ENCODE peak calls at places on chromosomes 5 and 9, in eight cellular contexts. D, W, E, F, S, U, N and P are unnamed samples. For H3K36me3 and H3K4me1, the result is how much of the 10 kb centered on the place peaks cover.

GRCh38 chr5:147554285-147554817 is 44.5 kb upstream of the DPYSL3 start:
- DNase-seq in D (no peak), W (no peak), E (no peak), F (no peak), S (peak), U (no peak), N (no peak), P (no peak)

GRCh38 chr9:76756273-76756650 is 8.0 kb upstream of the PCA3 start:
- DNase-seq in D (peak), W (peak), E (peak), F (no peak), S (no peak), U (no peak), N (no peak), P (no peak)

GRCh38 chr9:71895122-71895521 is 15.9 kb downstream of the ABHD17B start:
- DNase-seq in D (no peak), W (no peak), E (no peak), F (no peak), S (no peak), U (no peak), N (no peak), P (no peak)

GRCh38 chr9:110179734-110180133 is 28.2 kb downstream of the C9orf152 start:
- DNase-seq in D (no peak), W (no peak), E (no peak), F (no peak), S (no peak), U (no peak), N (no peak), P (no peak)

GRCh38 chr9:107975426-107976010 is 485.9 kb upstream of the KLF4 start:
- DNase-seq in D (peak), W (no peak), E (no peak), F (no peak), S (no peak), U (no peak), N (no peak), P (no peak)

GRCh38 chr5:35881758-35882157 is 25.1 kb downstream of the IL7R start:
- DNase-seq in D (no peak), W (no peak), E (no peak), F (no peak), S (no peak), U (no peak), N (no peak), P (no peak)

GRCh38 chr5:73828465-73828864 is 202.5 kb downstream of the ARHGEF28 start:
- DNase-seq in D (no peak), W (no peak), E (no peak), F (no peak), S (no peak), U (no peak), N (no peak), P (no peak)

GRCh38 chr9:100408541-100409175 is 18.3 kb upstream of the MSANTD3 start:
- DNase-seq in D (no peak), W (no peak), E (no peak), F (no peak), S (no peak), U (no peak), N (no peak), P (no peak)

GRCh38 chr9:124309665-124310064 is 51.9 kb downstream of the NEK6 start:
- DNase-seq in D (no peak), W (peak), E (no peak), F (no peak), S (peak), U (no peak), N (no peak), P (no peak)

GRCh38 chr5:131984945-131985665 is 26.4 kb downstream of the ACSL6 start:
- DNase-seq in D (no peak), W (no peak), E (no peak), F (no peak), S (no peak), U (no peak), N (no peak), P (no peak)

GRCh38 chr5:141632650-141633049 is 4.0 kb downstream of the HDAC3 start:
- DNase-seq in D (no peak), W (no peak), E (no peak), F (no peak), S (no peak), U (no peak), N (no peak), P (no peak)

GRCh38 chr5:71533614-71534013 is 53.5 kb upstream of the MCCC2 start:
- DNase-seq in D (no peak), W (no peak), E (peak), F (no peak), S (no peak), U (no peak), N (no peak), P (no peak)

GRCh38 chr9:108612510-108612909 is 243.3 kb downstream of the ACTL7B start:
- DNase-seq in D (no peak), W (no peak), E (no peak), F (no peak), S (no peak), U (no peak), N (no peak), P (no peak)

GRCh38 chr5:127324756-127325155 is 34.2 kb downstream of the MEGF10 start:
- DNase-seq in D (no peak), W (no peak), E (no peak), F (no peak), S (no peak), U (no peak), N (no peak), P (no peak)

GRCh38 chr9:106921989-106922388 is 59.0 kb downstream of the ZNF462 start:
- DNase-seq in D (no peak), W (no peak), E (no peak), F (no peak), S (no peak), U (no peak), N (no peak), P (no peak)

GRCh38 chr9:3436629-3437028 is 89.2 kb downstream of the RFX3 start:
- DNase-seq in D (no peak), W (no peak), E (no peak), F (no peak), S (no peak), U (no peak), N (no peak), P (no peak)

GRCh38 chr5:72818866-72819534 is 2.5 kb downstream of the TNPO1 start:
- DNase-seq in D (peak), W (peak), E (peak), F (peak), S (peak), U (peak), N (peak), P (peak)

GRCh38 chr9:35060548-35061207 is 11.7 kb downstream of the VCP start:
- DNase-seq in D (no peak), W (no peak), E (no peak), F (no peak), S (no peak), U (no peak), N (no peak), P (no peak)

GRCh38 chr5:178383919-178384814 is 151.6 kb upstream of the PHYKPL start:
- DNase-seq in D (no peak), W (peak), E (no peak), F (no peak), S (no peak), U (peak), N (no peak), P (no peak)

GRCh38 chr5:88829773-88830172 is 53.2 kb downstream of the MEF2C start:
- DNase-seq in D (no peak), W (no peak), E (no peak), F (no peak), S (no peak), U (no peak), N (peak), P (no peak)

GRCh38 chr5:56475689-56476486 is 242.8 kb upstream of the ANKRD55 start:
- DNase-seq in D (no peak), W (no peak), E (no peak), F (no peak), S (no peak), U (no peak), N (no peak), P (no peak)

GRCh38 chr5:96079075-96079474 is 117.4 kb upstream of the ELL2 start:
- DNase-seq in D (no peak), W (no peak), E (no peak), F (no peak), S (no peak), U (no peak), N (no peak), P (no peak)

GRCh38 chr5:74608754-74609576 is 31.6 kb downstream of the ENC1 start:
- DNase-seq in D (no peak), W (no peak), E (no peak), F (no peak), S (no peak), U (no peak), N (no peak), P (no peak)

GRCh38 chr5:14475013-14475412 is 106.6 kb upstream of the OTULINL start:
- DNase-seq in D (no peak), W (no peak), E (no peak), F (no peak), S (no peak), U (no peak), N (no peak), P (no peak)

GRCh38 chr5:75395277-75395676 is 58.3 kb downstream of the HMGCR start:
- DNase-seq in D (no peak), W (no peak), E (peak), F (no peak), S (no peak), U (no peak), N (no peak), P (no peak)

GRCh38 chr5:91941590-91941989 is 558.5 kb upstream of the ARRDC3 start:
- DNase-seq in D (no peak), W (no peak), E (no peak), F (no peak), S (no peak), U (no peak), N (no peak), P (no peak)

GRCh38 chr9:37916471-37917314 is 12.8 kb upstream of the SLC25A51 start:
- DNase-seq in D (no peak), W (no peak), E (no peak), F (no peak), S (no peak), U (peak), N (no peak), P (no peak)
- H3K36me3 ChIP-seq in D (under half), W (under half), E (under half), F (under half), S (under half), U (under half), N (under half), P (under half)

DNA sequence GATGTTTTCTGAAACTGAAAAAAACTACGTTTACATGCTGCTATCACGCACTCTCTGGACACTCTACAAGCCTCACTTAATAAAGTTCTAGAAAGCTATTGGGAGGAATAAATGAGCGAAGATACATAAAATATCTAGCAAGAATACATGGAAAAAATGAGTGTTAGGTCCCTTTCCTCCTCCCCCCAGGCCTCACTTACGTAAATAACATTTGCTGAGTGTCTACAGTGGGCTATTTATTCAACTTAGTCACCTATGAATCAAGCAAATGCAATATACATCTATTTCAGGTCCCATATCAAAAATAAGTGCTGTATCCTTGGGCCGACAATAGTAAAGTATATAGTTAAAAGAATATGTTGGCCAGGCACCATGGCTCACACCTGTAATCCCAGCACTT is 62.5 kb downstream of the FRMD3 start:
- DNase-seq in D (no peak), W (no peak), E (no peak), F (no peak), S (no peak), U (no peak), N (no peak), P (no peak)
- H3K4me1 ChIP-seq in D (under half), W (under half), E (under half), F (under half), S (under half), U (under half), N (under half), P (under half)

GRCh38 chr9:126989847-126990821 is 75.6 kb downstream of the RALGPS1 start:
- DNase-seq in D (peak), W (peak), E (no peak), F (no peak), S (peak), U (no peak), N (no peak), P (no peak)
- TF ChIP-seq CTCF in D (no peak), W (peak), E (no peak), F (no peak), S (no peak), U (no peak), N (no peak), P (no peak)

GRCh38 chr5:179873711-179874110 is 15.1 kb upstream of the MRNIP start:
- DNase-seq in D (no peak), W (no peak), E (no peak), F (no peak), S (no peak), U (peak), N (no peak), P (no peak)
- H3K36me3 ChIP-seq in D (under half), W (under half), E (half or more), F (half or more), S (under half), U (half or more), N (under half), P (half or more)

DNA sequence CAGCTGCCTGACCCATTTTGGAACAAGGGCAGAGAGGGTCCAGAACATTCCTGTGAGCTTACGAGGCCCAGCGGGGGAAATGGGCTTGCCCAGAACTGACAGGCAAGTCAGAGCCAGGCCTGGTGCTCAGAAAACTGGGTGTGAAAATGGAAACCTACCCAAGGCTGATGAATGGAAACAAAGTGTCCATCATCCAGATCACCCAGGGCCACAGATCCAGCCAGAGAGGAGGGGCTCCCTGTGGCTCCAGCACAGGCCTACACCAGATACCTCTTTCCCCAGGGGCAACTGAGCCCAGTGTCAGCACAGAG is 3.1 kb downstream of the CLTB start:
- DNase-seq in D (no peak), W (no peak), E (no peak), F (no peak), S (no peak), U (no peak), N (no peak), P (no peak)
- H3K4me1 ChIP-seq in D (under half), W (under half), E (under half), F (under half), S (under half), U (half or more), N (under half), P (under half)

GRCh38 chr5:149667827-149668122 is 62.3 kb upstream of the PPARGC1B start:
- DNase-seq in D (no peak), W (no peak), E (no peak), F (no peak), S (no peak), U (no peak), N (no peak), P (no peak)
- TF ChIP-seq CTCF in D (peak), W (no peak), E (no peak), F (no peak), S (no peak), U (no peak), N (peak), P (no peak)